ENCODE peak calls at places on chromosomes 5 and 9, in eight cellular contexts. M, T, R, I, J, Y, E and K are unnamed samples.

GRCh38 chr9:129442791-129443511 is 177.9 kb downstream of the C9orf50 start:
- DNase-seq in I (no peak), J (peak; percentile 73), R (peak; percentile 74), Y (no peak), M (no peak), E (no peak), T (no peak), K (peak; percentile 33)

GRCh38 chr5:98428806-98429205 is 344.7 kb upstream of the RGMB start:
- DNase-seq in J (peak; percentile 35), R (no peak), Y (no peak), I (no peak), E (no peak), M (no peak), T (no peak), K (peak; percentile 37)

GRCh38 chr9:86943223-86943870 is 4.0 kb downstream of the GAS1 start:
- DNase-seq in Y (no peak), R (no peak), M (no peak), J (no peak), T (no peak), I (no peak), E (no peak), K (no peak)

GRCh38 chr9:28317706-28318210 is 744.5 kb upstream of the C9orf72 start:
- DNase-seq in R (no peak), E (no peak), M (no peak), I (no peak), Y (no peak), T (no peak), J (no peak), K (no peak)

GRCh38 chr5:4212981-4213819 is 617.6 kb downstream of the IRX1 start:
- DNase-seq in R (no peak), J (no peak), I (no peak), Y (no peak), M (no peak), T (no peak), E (no peak), K (no peak)

GRCh38 chr5:179833056-179833708 is 12.5 kb downstream of the SQSTM1 start:
- DNase-seq in T (no peak), M (no peak), I (no peak), E (no peak), R (no peak), J (no peak), Y (peak; percentile 20), K (no peak)

GRCh38 chr9:6195714-6196360 is 19.8 kb upstream of the IL33 start:
- DNase-seq in T (no peak), M (no peak), Y (no peak), E (no peak), J (no peak), I (no peak), R (no peak), K (peak; percentile 19)

GRCh38 chr9:137295313-137296213 is 6.5 kb downstream of the NRARP start:
- DNase-seq in E (peak; percentile 73), M (peak; percentile 51), Y (no peak), R (no peak), I (no peak), T (peak; percentile 90), J (peak; percentile 62), K (no peak)

GRCh38 chr9:95070549-95071021 is 246.9 kb downstream of the FANCC start:
- DNase-seq in Y (no peak), I (no peak), J (no peak), R (peak; percentile 85), E (no peak), T (no peak), M (no peak), K (no peak)

GRCh38 chr5:138732933-138733332 is 20.3 kb upstream of the CTNNA1 start:
- DNase-seq in M (no peak), E (no peak), R (no peak), Y (no peak), T (no peak), I (no peak), J (no peak), K (no peak)

GRCh38 chr5:3393122-3393963 is 202.3 kb upstream of the IRX1 start:
- DNase-seq in T (no peak), I (no peak), E (no peak), R (peak; percentile 72), M (no peak), Y (no peak), J (no peak), K (no peak)

GRCh38 chr9:108416321-108416720 is 439.5 kb downstream of the ACTL7B start:
- DNase-seq in T (no peak), Y (no peak), M (no peak), E (no peak), J (no peak), R (no peak), I (no peak), K (peak; percentile 16)

GRCh38 chr5:37831821-37832524 is 7.9 kb downstream of the GDNF start:
- DNase-seq in M (no peak), J (no peak), T (no peak), E (no peak), R (no peak), I (no peak), Y (no peak), K (no peak)

GRCh38 chr9:133619791-133620190 is 10.6 kb upstream of the FAM163B start:
- DNase-seq in T (no peak), J (peak; percentile 23), M (peak; percentile 27), I (no peak), R (peak; percentile 76), E (peak; percentile 57), Y (no peak), K (peak; percentile 4)

GRCh38 chr5:38187532-38187931 is 70.8 kb upstream of the EGFLAM start:
- DNase-seq in R (no peak), Y (no peak), J (no peak), I (no peak), M (no peak), E (no peak), T (no peak), K (no peak)

GRCh38 chr9:136091582-136092352 is 3.3 kb downstream of the NACC2 start:
- DNase-seq in J (no peak), E (no peak), I (no peak), R (peak; percentile 68), M (no peak), Y (no peak), T (peak; percentile 51), K (peak; percentile 27)

GRCh38 chr5:7420506-7421280 is 24.8 kb downstream of the ADCY2 start:
- DNase-seq in I (no peak), M (no peak), R (no peak), J (no peak), E (no peak), T (no peak), Y (no peak), K (no peak)

GRCh38 chr5:72302171-72302570 is 17.9 kb downstream of the MRPS27 start:
- DNase-seq in R (no peak), I (no peak), T (no peak), M (no peak), J (no peak), E (no peak), Y (no peak), K (peak; percentile 76)

GRCh38 chr9:27442464-27442863 is 81.6 kb upstream of the IFNK start:
- DNase-seq in T (no peak), J (peak; percentile 71), R (no peak), E (no peak), Y (no peak), M (no peak), I (no peak), K (no peak)

GRCh38 chr9:134546231-134546731 is 95.3 kb upstream of the COL5A1 start:
- DNase-seq in E (no peak), J (no peak), R (peak; percentile 57), M (no peak), Y (no peak), T (no peak), I (no peak), K (no peak)